ENCODE peak calls at places on chromosomes 11 and 22, in nine cellular contexts. K, Z, O, X, F, M, I, N and G are unnamed samples.
A peak's percentile ranks its signal among the peaks of the same experiment; 100 is the strongest.

GRCh38 chr11:83159901-83160865 is 3.3 kb downstream of the PCF11 start:
- DNase-seq in Z (no peak), I (peak; percentile 57), K (no peak), F (peak; percentile 56), O (no peak), N (peak; percentile 17), M (peak; percentile 45), X (no peak), G (no peak)

GRCh38 chr11:71251761-71252433 is 480 bp downstream of the SHANK2 start:
- DNase-seq in I (no peak), Z (no peak), O (peak; percentile 79), N (peak; percentile 83), F (peak; percentile 30), X (no peak), K (no peak), M (peak; percentile 55), G (peak; percentile 78)

GRCh38 chr11:75677275-75677674 is 8.4 kb upstream of the MAP6 start:
- DNase-seq in O (peak; percentile 44), I (no peak), Z (no peak), X (no peak), K (no peak), M (no peak), F (no peak), N (no peak), G (peak; percentile 45)

GRCh38 chr11:72754149-72754543 is 1.9 kb upstream of the ARAP1 start:
- DNase-seq in I (no peak), M (no peak), N (no peak), O (no peak), F (no peak), X (no peak), Z (no peak), K (no peak), G (no peak)

GRCh38 chr11:86481399-86481798 is 106.7 kb downstream of the CCDC81 start:
- DNase-seq in N (no peak), Z (no peak), O (no peak), M (no peak), K (no peak), I (no peak), X (no peak), F (no peak), G (no peak)

GRCh38 chr11:73869234-73869949 is 7.3 kb downstream of the COA4 start:
- DNase-seq in X (no peak), Z (no peak), O (no peak), F (peak; percentile 36), I (no peak), K (no peak), M (peak; percentile 75), N (no peak), G (no peak)

GRCh38 chr11:10436733-10437132 is 18.3 kb upstream of the AMPD3 start:
- DNase-seq in N (no peak), F (no peak), M (no peak), K (no peak), I (no peak), X (no peak), O (no peak), Z (no peak), G (no peak)

GRCh38 chr11:73359341-73359740 is 16.9 kb upstream of the RELT start:
- DNase-seq in X (no peak), Z (no peak), O (no peak), M (no peak), I (peak; percentile 45), K (no peak), N (no peak), F (peak; percentile 83), G (no peak)

GRCh38 chr22:19448739-19449421 is 1.4 kb upstream of the C22orf39 start:
- DNase-seq in F (no peak), O (peak; percentile 70), Z (no peak), M (no peak), K (no peak), I (no peak), X (no peak), N (no peak), G (peak; percentile 60)

GRCh38 chr11:75513250-75513649 is 12.5 kb downstream of the GDPD5 start:
- DNase-seq in M (no peak), N (no peak), I (peak; percentile 67), O (no peak), K (no peak), Z (no peak), X (no peak), F (no peak), G (no peak)

GRCh38 chr11:119370486-119371046 is 10.9 kb downstream of the USP2 start:
- DNase-seq in M (peak; percentile 66), Z (peak; percentile 40), F (peak; percentile 38), K (no peak), N (no peak), I (peak; percentile 26), O (no peak), X (no peak), G (no peak)

GRCh38 chr22:22384267-22384666 is 124.3 kb downstream of the ZNF280B start:
- DNase-seq in Z (no peak), O (no peak), F (no peak), X (no peak), M (no peak), K (no peak), I (no peak), N (no peak), G (no peak)

GRCh38 chr22:22376352-22376706 is 131.7 kb downstream of the VPREB1 start:
- DNase-seq in N (no peak), O (no peak), K (no peak), F (no peak), M (no peak), X (no peak), I (no peak), Z (no peak), G (no peak)

GRCh38 chr22:22377335-22377734 is 131.2 kb downstream of the ZNF280B start:
- DNase-seq in F (no peak), O (no peak), N (no peak), M (no peak), I (no peak), K (no peak), Z (no peak), X (no peak), G (no peak)

GRCh38 chr22:22378446-22379415 is 129.8 kb downstream of the ZNF280B start:
- DNase-seq in K (no peak), Z (no peak), F (no peak), N (no peak), O (no peak), I (no peak), X (no peak), M (no peak), G (no peak)

DNA sequence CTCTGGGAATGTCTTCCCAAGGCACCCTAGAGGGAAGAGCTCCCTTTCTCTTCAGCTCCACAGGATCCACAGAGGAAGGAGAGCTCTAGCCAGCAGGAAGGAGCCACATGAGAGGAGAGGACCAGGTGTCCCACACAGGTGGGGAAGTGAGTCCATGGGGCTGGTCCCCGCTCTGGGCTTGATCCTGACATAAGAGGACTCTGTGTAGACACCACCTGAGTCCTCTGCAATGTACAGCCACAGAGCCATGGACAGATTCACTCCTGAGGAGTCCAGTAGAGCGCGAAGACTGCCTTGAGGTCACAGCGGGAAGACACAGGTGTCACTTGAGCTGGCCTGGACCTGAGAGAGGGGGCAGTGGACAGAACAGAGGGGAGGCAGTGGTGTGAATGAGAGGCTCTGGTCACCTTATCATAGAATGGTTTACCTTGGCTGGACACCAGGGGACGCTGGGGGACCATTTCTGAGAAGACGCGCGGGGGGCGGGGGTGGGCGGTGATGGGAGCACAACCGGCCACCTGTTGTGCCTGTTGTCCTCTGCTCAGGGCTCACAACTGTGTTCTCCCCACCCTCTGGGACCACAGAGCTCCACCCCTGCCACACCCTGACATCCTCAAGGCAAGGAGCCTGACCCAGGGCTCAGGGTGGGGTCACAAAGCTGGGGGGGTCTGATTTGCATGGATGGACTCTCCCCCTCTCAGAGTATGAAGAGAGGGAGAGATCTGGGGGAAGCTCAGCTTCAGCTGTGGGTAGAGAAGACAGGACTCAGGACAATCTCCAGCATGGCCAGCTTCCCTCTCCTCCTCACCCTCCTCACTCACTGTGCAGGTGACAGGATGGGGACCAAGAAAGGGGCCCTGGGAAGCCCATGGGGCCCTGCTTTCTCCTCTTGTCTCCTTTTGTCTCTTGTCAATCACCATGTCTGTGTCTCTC is 128.2 kb downstream of the ZNF280B start:
- DNase-seq in F (no peak), O (peak; percentile 32), K (no peak), X (no peak), N (peak; percentile 90), M (no peak), Z (no peak), I (no peak), G (peak; percentile 41)
- TF ChIP-seq CTCF in F (no peak), O (peak; percentile 38), K (no peak), X (peak; percentile 22), N (peak; percentile 34), M (no peak), Z (no peak), I (peak; percentile 11), G (peak; percentile 15)

DNA sequence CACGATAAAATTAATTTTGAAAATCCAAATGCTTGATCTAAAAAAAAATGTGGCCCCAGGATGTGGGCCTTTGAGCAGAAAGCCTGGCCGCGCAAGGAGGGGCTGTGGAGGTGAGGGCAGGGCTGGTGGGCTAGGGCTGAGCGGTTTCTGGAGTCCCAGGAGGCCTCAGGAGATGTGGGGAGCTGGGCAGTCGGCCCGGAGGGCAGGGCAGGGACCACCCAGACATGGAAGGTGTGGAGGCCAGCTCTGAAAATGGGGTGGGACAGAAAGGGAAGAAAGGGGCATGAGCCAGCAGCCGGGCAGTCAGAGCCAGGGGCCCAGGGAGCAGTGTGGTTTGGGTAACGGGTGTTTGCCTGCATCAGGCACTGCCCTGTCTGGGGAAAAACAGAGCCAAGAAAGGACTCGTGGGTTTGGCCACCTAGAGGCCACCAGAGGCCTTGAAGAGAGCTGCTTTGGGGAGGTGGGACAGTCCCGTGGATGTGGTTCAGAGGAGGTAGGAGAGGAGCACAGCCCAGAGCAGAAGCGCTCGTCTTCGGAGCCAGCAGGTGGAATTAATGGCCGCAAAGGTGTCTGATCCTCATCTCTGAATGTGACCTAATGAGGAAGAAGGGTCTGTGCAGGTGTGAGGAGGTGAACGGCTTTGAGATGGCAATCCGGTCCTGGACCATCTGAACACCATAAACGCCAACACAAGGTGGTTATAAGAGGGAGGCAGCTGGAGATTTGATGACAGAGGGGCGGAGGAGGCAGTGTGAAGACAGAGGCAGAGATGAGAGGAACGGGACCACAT is 50.2 kb downstream of the IGF2 start:
- DNase-seq in M (no peak), X (no peak), F (no peak), I (no peak), Z (no peak), O (no peak), K (no peak), N (no peak), G (no peak)
- TF ChIP-seq CTCF in M (no peak), X (peak; percentile 14), F (no peak), I (peak; percentile 0), Z (no peak), O (no peak), K (no peak), N (no peak), G (no peak)

DNA sequence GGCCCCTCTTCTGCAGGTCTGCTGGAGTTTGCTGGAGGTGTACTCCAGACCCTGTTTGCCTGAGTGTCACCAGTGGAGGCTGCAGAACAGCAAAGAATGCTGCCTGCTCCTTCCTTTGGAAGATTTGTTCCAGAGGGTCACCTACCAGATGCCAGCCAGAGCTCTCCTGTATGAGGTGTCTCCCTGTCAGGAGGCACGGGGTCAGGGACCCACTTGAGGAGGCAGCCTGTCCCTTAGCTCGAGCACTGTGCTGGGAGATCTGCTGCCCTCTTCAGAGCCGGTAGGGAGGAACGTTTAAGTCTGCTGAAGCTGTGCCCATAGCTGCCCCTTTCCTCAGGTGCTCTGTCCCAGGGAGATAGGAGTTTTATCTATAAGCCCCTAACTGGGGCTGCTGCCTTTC is 207.9 kb downstream of the FAT3 start:
- DNase-seq in I (no peak), O (no peak), Z (no peak), X (no peak), F (no peak), M (no peak), N (no peak), K (no peak), G (no peak)
- TF ChIP-seq CTCF in I (no peak), O (no peak), Z (no peak), X (no peak), F (no peak), M (no peak), N (no peak), K (no peak), G (no peak)

GRCh38 chr22:43392385-43392989 is 19.3 kb upstream of the MPPED1 start:
- DNase-seq in X (no peak), O (no peak), I (no peak), F (no peak), N (no peak), K (no peak), Z (no peak), M (no peak), G (no peak)
- TF ChIP-seq CTCF in X (no peak), O (no peak), I (no peak), F (no peak), N (no peak), K (no peak), Z (no peak), M (no peak), G (no peak)